ENCODE peak calls at places on chromosomes 16 and 17, in eight cellular contexts. H is heart left ventricle, Y is Ammon's horn, B is RWPE1, K is esophagus squamous epithelium, Q is non-pigmented ciliary epithelial cell, V is neuronal stem cell, F is A172. U is an unnamed sample.

GRCh38 chr17:78064708-78065107 is 63.8 kb downstream of the TMC6 start:
- DNase-seq in H (no peak), B (no peak), K (no peak), Q (no peak), V (no peak), Y (no peak), F (no peak), U (no peak)

GRCh38 chr17:77054926-77055325 is 85.8 kb upstream of the SEC14L1 start:
- DNase-seq in V (no peak), K (no peak), Q (no peak), B (no peak), H (no peak), Y (no peak), F (no peak), U (no peak)

GRCh38 chr16:22188595-22189442 is 17.3 kb upstream of the EEF2K start:
- DNase-seq in V (no peak), Y (peak), F (peak), B (peak), H (peak), Q (peak), K (no peak), U (peak)

GRCh38 chr16:74726736-74727135 is 26.1 kb upstream of the MLKL start:
- DNase-seq in K (no peak), F (no peak), B (no peak), V (no peak), Q (no peak), Y (no peak), H (no peak), U (no peak)

GRCh38 chr17:1474402-1475189 is 17.9 kb downstream of the MYO1C start:
- DNase-seq in B (no peak), Y (no peak), F (no peak), K (no peak), Q (no peak), H (no peak), V (no peak), U (no peak)

GRCh38 chr17:81097134-81097942 is 62.4 kb downstream of the BAIAP2 start:
- DNase-seq in K (no peak), H (peak), B (peak), V (peak), F (peak), Q (no peak), Y (peak), U (no peak)

GRCh38 chr16:74623214-74623842 is 16.4 kb upstream of the GLG1 start:
- DNase-seq in Y (peak), K (no peak), B (peak), H (no peak), V (peak), Q (no peak), F (peak), U (no peak)

GRCh38 chr17:40515491-40516041 is 14.1 kb upstream of the TNS4 start:
- DNase-seq in V (no peak), B (no peak), Q (no peak), H (no peak), F (no peak), K (no peak), Y (no peak), U (no peak)

GRCh38 chr17:74502866-74503265 is 28.4 kb downstream of the CD300LB start:
- DNase-seq in Q (no peak), V (no peak), F (no peak), H (no peak), B (no peak), K (no peak), Y (no peak), U (no peak)

GRCh38 chr17:55549140-55549539 is 37.9 kb upstream of the SMIM36 start:
- DNase-seq in V (no peak), Q (no peak), B (no peak), F (peak), K (no peak), Y (no peak), H (no peak), U (no peak)

GRCh38 chr16:61879-62281 is 8.3 kb downstream of the SNRNP25 start:
- DNase-seq in Y (no peak), V (no peak), Q (no peak), B (no peak), H (no peak), F (no peak), K (no peak), U (no peak)

GRCh38 chr17:82314721-82315605 is 2.4 kb downstream of the CD7 start:
- DNase-seq in K (no peak), V (no peak), F (no peak), H (no peak), Q (no peak), Y (no peak), B (no peak), U (no peak)

GRCh38 chr17:18213666-18214270 is 11.7 kb upstream of the LLGL1 start:
- DNase-seq in F (no peak), Y (no peak), B (no peak), V (no peak), Q (no peak), K (no peak), H (no peak), U (no peak)

GRCh38 chr16:3992297-3993051 is 112.0 kb upstream of the CREBBP start:
- DNase-seq in K (no peak), Q (no peak), Y (no peak), B (no peak), V (no peak), F (no peak), H (no peak), U (no peak)

GRCh38 chr16:17416461-17417221 is 54.1 kb downstream of the XYLT1 start:
- DNase-seq in Y (peak), F (no peak), Q (no peak), K (no peak), H (peak), B (no peak), V (no peak), U (peak)

GRCh38 chr16:53952215-53953208 is 248.6 kb downstream of the FTO start:
- DNase-seq in F (peak), H (no peak), V (no peak), Q (peak), Y (no peak), K (no peak), B (no peak), U (no peak)

GRCh38 chr17:9204623-9205329 is 183.5 kb downstream of the NTN1 start:
- DNase-seq in K (no peak), H (no peak), Q (no peak), B (no peak), F (no peak), Y (peak), V (no peak), U (no peak)

GRCh38 chr17:31327534-31328526 is 6.4 kb upstream of the EVI2A start:
- DNase-seq in Q (peak), Y (no peak), K (no peak), B (peak), V (no peak), H (no peak), F (peak), U (no peak)

GRCh38 chr17:77163001-77163400 is 22.2 kb downstream of the SEC14L1 start:
- DNase-seq in Y (no peak), V (no peak), K (no peak), B (no peak), F (no peak), H (no peak), Q (no peak), U (no peak)

GRCh38 chr17:27562777-27563455 is 68.1 kb upstream of the LGALS9 start:
- DNase-seq in K (no peak), B (no peak), V (no peak), F (no peak), H (no peak), Q (no peak), Y (no peak), U (no peak)

GRCh38 chr16:80319181-80319580 is 221.6 kb upstream of the DYNLRB2 start:
- DNase-seq in K (no peak), F (no peak), Y (no peak), V (no peak), B (no peak), H (no peak), Q (no peak), U (no peak)

GRCh38 chr16:67252806-67253497 is 4.2 kb downstream of the SLC9A5 start:
- DNase-seq in F (no peak), V (no peak), Q (no peak), B (no peak), H (no peak), K (no peak), Y (peak), U (no peak)

GRCh38 chr17:41519501-41520224 is 973 bp upstream of the KRT15 start:
- DNase-seq in K (no peak), Y (no peak), V (no peak), B (peak), H (no peak), Q (no peak), F (peak), U (no peak)

GRCh38 chr16:62077998-62078397 is 41.8 kb upstream of the CDH8 start:
- DNase-seq in K (no peak), B (no peak), Q (no peak), F (peak), Y (peak), V (peak), H (no peak), U (no peak)

GRCh38 chr16:69883744-69884143 is 67.4 kb upstream of the CLEC18A start:
- DNase-seq in V (no peak), Q (no peak), F (no peak), Y (no peak), K (no peak), H (no peak), B (no peak), U (no peak)

GRCh38 chr16:11084484-11085024 is 140.2 kb downstream of the CLEC16A start:
- DNase-seq in K (no peak), Y (no peak), H (no peak), B (no peak), Q (no peak), F (peak), V (no peak), U (no peak)

GRCh38 chr17:28133562-28133970 is 91.1 kb downstream of the NLK start:
- DNase-seq in K (no peak), V (no peak), H (no peak), Q (peak), Y (no peak), B (peak), F (peak), U (no peak)

GRCh38 chr16:62913924-62914323 is 877.7 kb upstream of the CDH8 start:
- DNase-seq in K (no peak), Y (no peak), H (no peak), B (no peak), F (no peak), V (no peak), Q (no peak), U (no peak)

GRCh38 chr17:57400648-57401047 is 144.3 kb downstream of the MSI2 start:
- DNase-seq in Q (no peak), H (no peak), Y (no peak), F (peak), B (no peak), K (no peak), V (no peak), U (no peak)

GRCh38 chr17:47785538-47786123 is 36.0 kb downstream of the OSBPL7 start:
- DNase-seq in B (no peak), K (no peak), Y (no peak), F (no peak), V (peak), Q (no peak), H (no peak), U (no peak)

GRCh38 chr16:70725912-70726828 is 40.3 kb upstream of the MTSS2 start:
- DNase-seq in Y (peak), F (no peak), B (no peak), K (no peak), Q (no peak), H (peak), V (no peak), U (no peak)

GRCh38 chr17:82167028-82167427 is 45.6 kb downstream of the CCDC57 start:
- DNase-seq in K (no peak), Y (no peak), H (no peak), B (no peak), Q (no peak), F (no peak), V (no peak), U (no peak)

GRCh38 chr16:3045758-3046505 is 429 bp upstream of the MMP25 start:
- DNase-seq in K (no peak), V (no peak), Q (no peak), B (no peak), F (no peak), Y (no peak), H (no peak), U (no peak)

GRCh38 chr17:9389116-9389515 is 186.5 kb downstream of the STX8 start:
- DNase-seq in V (no peak), B (peak), Y (no peak), K (no peak), F (peak), H (no peak), Q (peak), U (no peak)